ENCODE peak calls at places on chromosomes 1 and 21, in seven cellular contexts. D is K562, U is HepG2, X is H1, G is HCT116, F is GM12878, W is SK-N-SH. M is an unnamed sample. For H3K4me1 and H3K36me3, the result is how much of the 10 kb centered on the place peaks cover.

GRCh38 chr1:3198371-3199287 is 129.6 kb downstream of the PRDM16 start:
- DNase-seq in D (no peak), U (no peak), X (no peak), G (no peak), F (no peak), W (peak), M (no peak)

GRCh38 chr1:201624741-201625646 is 86.1 kb downstream of the NAV1 start:
- DNase-seq in D (no peak), U (no peak), X (no peak), G (no peak), F (no peak), W (no peak), M (no peak)

GRCh38 chr1:178536844-178537371 is 24.0 kb downstream of the TEX35 start:
- DNase-seq in D (no peak), U (peak), X (no peak), G (peak), F (no peak), W (no peak), M (peak)

GRCh38 chr1:33050221-33051076 is 13.8 kb upstream of the AK2 start:
- DNase-seq in D (no peak), U (peak), X (no peak), G (peak), F (no peak), W (no peak), M (peak)

GRCh38 chr21:14520535-14520934 is 25.6 kb downstream of the SAMSN1 start:
- DNase-seq in D (no peak), U (no peak), X (no peak), G (no peak), F (no peak), W (no peak), M (no peak)

GRCh38 chr1:106952766-106953165 is 103.7 kb upstream of the PRMT6 start:
- DNase-seq in D (no peak), U (no peak), X (no peak), G (no peak), F (no peak), W (no peak), M (no peak)

GRCh38 chr1:21961799-21962198 is 15.0 kb upstream of the CELA3B start:
- DNase-seq in D (no peak), U (no peak), X (no peak), G (no peak), F (no peak), W (no peak), M (no peak)

GRCh38 chr1:10795305-10796021 is 983 bp downstream of the CASZ1 start:
- DNase-seq in D (no peak), U (no peak), X (no peak), G (no peak), F (no peak), W (peak), M (no peak)

GRCh38 chr1:102858695-102859094 is 249.6 kb downstream of the COL11A1 start:
- DNase-seq in D (no peak), U (no peak), X (no peak), G (no peak), F (no peak), W (no peak), M (no peak)

GRCh38 chr1:219774386-219774785 is 154.0 kb downstream of the SLC30A10 start:
- DNase-seq in D (no peak), U (no peak), X (no peak), G (no peak), F (no peak), W (no peak), M (no peak)

GRCh38 chr1:114453361-114453784 is 57.6 kb downstream of the TRIM33 start:
- DNase-seq in D (no peak), U (peak), X (no peak), G (no peak), F (no peak), W (no peak), M (no peak)

GRCh38 chr21:28436286-28436932 is 556.3 kb downstream of the LTN1 start:
- DNase-seq in D (no peak), U (no peak), X (no peak), G (no peak), F (no peak), W (no peak), M (no peak)

GRCh38 chr1:53341961-53342707 is 14.3 kb upstream of the LRP8 start:
- DNase-seq in D (no peak), U (no peak), X (no peak), G (no peak), F (no peak), W (no peak), M (no peak)

GRCh38 chr1:201266774-201267173 is 16.5 kb upstream of the PKP1 start:
- DNase-seq in D (no peak), U (no peak), X (no peak), G (no peak), F (no peak), W (no peak), M (peak)

GRCh38 chr1:229645296-229646050 is 19.4 kb downstream of the URB2 start:
- DNase-seq in D (no peak), U (no peak), X (no peak), G (no peak), F (no peak), W (no peak), M (no peak)

GRCh38 chr1:12206792-12207424 is 22.9 kb upstream of the VPS13D start:
- DNase-seq in D (no peak), U (no peak), X (no peak), G (no peak), F (no peak), W (no peak), M (no peak)

GRCh38 chr1:12203216-12204007 is 26.4 kb upstream of the VPS13D start:
- DNase-seq in D (no peak), U (no peak), X (no peak), G (no peak), F (no peak), W (peak), M (no peak)

GRCh38 chr1:12206238-12206637 is 23.6 kb upstream of the VPS13D start:
- DNase-seq in D (no peak), U (no peak), X (no peak), G (no peak), F (no peak), W (no peak), M (no peak)

GRCh38 chr1:12204140-12204539 is 25.7 kb upstream of the VPS13D start:
- DNase-seq in D (no peak), U (no peak), X (no peak), G (no peak), F (no peak), W (no peak), M (no peak)

GRCh38 chr1:12204754-12205658 is 24.8 kb upstream of the VPS13D start:
- DNase-seq in D (no peak), U (no peak), X (no peak), G (no peak), F (no peak), W (peak), M (no peak)
- H3K4me1 ChIP-seq in D (under half), U (under half), X (under half), G (under half), F (under half), W (under half), M (under half)

GRCh38 chr1:78387872-78388271 is 102.9 kb upstream of the PTGFR start:
- DNase-seq in D (no peak), U (no peak), X (no peak), G (no peak), F (no peak), W (no peak), M (no peak)
- TF ChIP-seq SIN3A in D (no peak), U (no peak), X (no peak), G (no peak), F (no peak), W (no peak), M (no peak)

GRCh38 chr1:110408488-110408887 is 994 bp upstream of the LAMTOR5 start:
- DNase-seq in D (no peak), U (no peak), X (no peak), G (no peak), F (no peak), W (no peak), M (no peak)

GRCh38 chr1:110407260-110408210 is at the start of gene LAMTOR5:
- DNase-seq in D (peak), U (peak), X (peak), G (peak), F (peak), W (peak), M (peak)

GRCh38 chr1:110403805-110404204 is 3.7 kb downstream of the LAMTOR5 start:
- DNase-seq in D (peak), U (no peak), X (no peak), G (no peak), F (no peak), W (no peak), M (no peak)
- H3K36me3 ChIP-seq in D (half or more), U (under half), X (under half), G (under half), F (under half), W (under half), M (under half)

DNA sequence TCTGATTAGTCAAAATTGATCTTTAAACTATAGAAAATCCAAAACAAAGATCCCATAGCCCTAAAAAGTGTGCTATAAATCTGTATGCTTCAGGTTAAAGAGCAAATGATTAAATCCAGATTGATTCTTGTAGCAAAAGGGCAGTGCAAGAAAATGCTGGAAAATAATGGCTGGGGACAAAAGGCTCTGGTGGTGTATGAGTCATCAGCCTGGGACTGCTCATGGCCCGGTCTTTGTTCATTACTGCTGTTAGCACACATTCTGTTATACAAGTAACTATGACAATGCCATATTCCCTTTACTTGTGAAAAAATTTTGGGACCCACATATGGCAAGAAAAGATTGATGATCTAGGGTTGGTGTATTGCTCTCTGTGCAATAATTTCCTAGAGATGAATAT is 89.1 kb downstream of the RWDD3 start:
- DNase-seq in D (no peak), U (peak), X (no peak), G (no peak), F (no peak), W (no peak), M (no peak)
- H3K4me1 ChIP-seq in D (under half), U (under half), X (under half), G (under half), F (under half), W (under half), M (under half)